ENCODE peak calls at places on chromosomes 4 and X, in four cellular contexts. One of them, this sample, is unnamed.

GRCh38 chr4:3366893-3367775 is 74.3 kb downstream of the RGS12 start:
- DNase-seq in heart right ventricle: no peak
- DNase-seq in smooth muscle cell of the brain vasculature: no peak
- DNase-seq in mesothelial cell of epicardium: no peak
- DNase-seq in this sample: no peak

GRCh38 chr4:6332042-6332668 is 62.5 kb downstream of the WFS1 start:
- DNase-seq in heart right ventricle: no peak
- DNase-seq in smooth muscle cell of the brain vasculature: no peak
- DNase-seq in mesothelial cell of epicardium: no peak
- DNase-seq in this sample: no peak

GRCh38 chr4:126051709-126052424 is 737.1 kb downstream of the FAT4 start:
- DNase-seq in heart right ventricle: no peak
- DNase-seq in smooth muscle cell of the brain vasculature: no peak
- DNase-seq in mesothelial cell of epicardium: no peak
- DNase-seq in this sample: no peak

GRCh38 chr4:94843222-94843621 is 85.5 kb downstream of the BMPR1B start:
- DNase-seq in heart right ventricle: no peak
- DNase-seq in smooth muscle cell of the brain vasculature: no peak
- DNase-seq in mesothelial cell of epicardium: no peak
- DNase-seq in this sample: no peak

GRCh38 chr4:150579591-150580234 is 2.2 kb upstream of the MAB21L2 start:
- DNase-seq in heart right ventricle: no peak
- DNase-seq in smooth muscle cell of the brain vasculature: no peak
- DNase-seq in mesothelial cell of epicardium: no peak
- DNase-seq in this sample: peak

GRCh38 chrX:127317159-127317558 is 497.6 kb downstream of the PRR32 start:
- DNase-seq in heart right ventricle: no peak
- DNase-seq in smooth muscle cell of the brain vasculature: no peak
- DNase-seq in mesothelial cell of epicardium: no peak
- DNase-seq in this sample: no peak

GRCh38 chr4:123120473-123120872 is 198.1 kb upstream of the NUDT6 start:
- DNase-seq in heart right ventricle: no peak
- DNase-seq in smooth muscle cell of the brain vasculature: no peak
- DNase-seq in mesothelial cell of epicardium: no peak
- DNase-seq in this sample: no peak

GRCh38 chr4:76374744-76375143 is 46.2 kb downstream of the CCDC158 start:
- DNase-seq in heart right ventricle: no peak
- DNase-seq in smooth muscle cell of the brain vasculature: no peak
- DNase-seq in mesothelial cell of epicardium: no peak
- DNase-seq in this sample: no peak

GRCh38 chr4:104424368-104424921 is 70.2 kb downstream of the CXXC4 start:
- DNase-seq in heart right ventricle: no peak
- DNase-seq in smooth muscle cell of the brain vasculature: no peak
- DNase-seq in mesothelial cell of epicardium: no peak
- DNase-seq in this sample: no peak